ENCODE peak calls at places on chromosomes 1 and 21, in ten cellular contexts. One of them, this sample, is unnamed.

GRCh38 chr1:45669379-45669778 is 17.0 kb downstream of the GPBP1L1 start:
- DNase-seq in spleen: no peak
- DNase-seq in heart left ventricle: no peak
- DNase-seq in K562: no peak
- DNase-seq in sigmoid colon: no peak
- DNase-seq in IMR-90: peak; percentile 67
- DNase-seq in uterus: no peak
- DNase-seq in transverse colon: no peak
- DNase-seq in esophagus squamous epithelium: no peak
- DNase-seq in adrenal gland: no peak
- DNase-seq in this sample: no peak

GRCh38 chr1:54995835-54996234 is 2.9 kb upstream of the BSND start:
- DNase-seq in spleen: no peak
- DNase-seq in heart left ventricle: no peak
- DNase-seq in K562: no peak
- DNase-seq in sigmoid colon: no peak
- DNase-seq in IMR-90: no peak
- DNase-seq in uterus: no peak
- DNase-seq in transverse colon: no peak
- DNase-seq in esophagus squamous epithelium: no peak
- DNase-seq in adrenal gland: no peak
- DNase-seq in this sample: no peak

GRCh38 chr1:37498872-37499617 is 15.5 kb downstream of the MEAF6 start:
- DNase-seq in spleen: no peak
- DNase-seq in heart left ventricle: no peak
- DNase-seq in K562: peak; percentile 11
- DNase-seq in sigmoid colon: no peak
- DNase-seq in IMR-90: peak; percentile 70
- DNase-seq in uterus: no peak
- DNase-seq in transverse colon: peak; percentile 56
- DNase-seq in esophagus squamous epithelium: no peak
- DNase-seq in adrenal gland: peak; percentile 59
- DNase-seq in this sample: peak; percentile 73

GRCh38 chr1:93659805-93660479 is 21.7 kb downstream of the BCAR3 start:
- DNase-seq in spleen: no peak
- DNase-seq in heart left ventricle: peak; percentile 40
- DNase-seq in K562: peak; percentile 35
- DNase-seq in sigmoid colon: no peak
- DNase-seq in IMR-90: peak; percentile 61
- DNase-seq in uterus: no peak
- DNase-seq in transverse colon: no peak
- DNase-seq in esophagus squamous epithelium: no peak
- DNase-seq in adrenal gland: peak; percentile 44
- DNase-seq in this sample: no peak

GRCh38 chr1:29392036-29392435 is 155.7 kb downstream of the PTPRU start:
- DNase-seq in spleen: no peak
- DNase-seq in heart left ventricle: no peak
- DNase-seq in K562: no peak
- DNase-seq in sigmoid colon: no peak
- DNase-seq in IMR-90: no peak
- DNase-seq in uterus: no peak
- DNase-seq in transverse colon: no peak
- DNase-seq in esophagus squamous epithelium: no peak
- DNase-seq in adrenal gland: no peak
- DNase-seq in this sample: no peak

GRCh38 chr21:35256468-35256988 is 207.4 kb upstream of the RUNX1 start:
- DNase-seq in spleen: no peak
- DNase-seq in heart left ventricle: peak; percentile 94
- DNase-seq in K562: peak; percentile 53
- DNase-seq in sigmoid colon: peak; percentile 84
- DNase-seq in IMR-90: peak; percentile 100
- DNase-seq in uterus: peak; percentile 74
- DNase-seq in transverse colon: peak; percentile 78
- DNase-seq in esophagus squamous epithelium: no peak
- DNase-seq in adrenal gland: peak; percentile 95
- DNase-seq in this sample: peak; percentile 91

GRCh38 chr1:16144325-16145029 is 11.4 kb downstream of the EPHA2 start:
- DNase-seq in spleen: no peak
- DNase-seq in heart left ventricle: no peak
- DNase-seq in K562: peak; percentile 54
- DNase-seq in sigmoid colon: no peak
- DNase-seq in IMR-90: no peak
- DNase-seq in uterus: peak; percentile 31
- DNase-seq in transverse colon: no peak
- DNase-seq in esophagus squamous epithelium: no peak
- DNase-seq in adrenal gland: no peak
- DNase-seq in this sample: no peak

GRCh38 chr1:244106837-244107491 is 55.9 kb downstream of the ZBTB18 start:
- DNase-seq in spleen: no peak
- DNase-seq in heart left ventricle: no peak
- DNase-seq in K562: no peak
- DNase-seq in sigmoid colon: no peak
- DNase-seq in IMR-90: no peak
- DNase-seq in uterus: no peak
- DNase-seq in transverse colon: no peak
- DNase-seq in esophagus squamous epithelium: no peak
- DNase-seq in adrenal gland: no peak
- DNase-seq in this sample: no peak

GRCh38 chr1:212668477-212668876 is 31.2 kb downstream of the BATF3 start:
- DNase-seq in spleen: no peak
- DNase-seq in heart left ventricle: no peak
- DNase-seq in K562: no peak
- DNase-seq in sigmoid colon: no peak
- DNase-seq in IMR-90: no peak
- DNase-seq in uterus: no peak
- DNase-seq in transverse colon: no peak
- DNase-seq in esophagus squamous epithelium: no peak
- DNase-seq in adrenal gland: no peak
- DNase-seq in this sample: no peak

GRCh38 chr21:39321424-39321823 is 8.0 kb upstream of the BRWD1 start:
- DNase-seq in spleen: no peak
- DNase-seq in heart left ventricle: no peak
- DNase-seq in K562: no peak
- DNase-seq in sigmoid colon: no peak
- DNase-seq in IMR-90: peak; percentile 13
- DNase-seq in uterus: no peak
- DNase-seq in transverse colon: no peak
- DNase-seq in esophagus squamous epithelium: no peak
- DNase-seq in adrenal gland: no peak
- DNase-seq in this sample: no peak

GRCh38 chr1:31095298-31095981 is 29.9 kb upstream of the PUM1 start:
- DNase-seq in spleen: no peak
- DNase-seq in heart left ventricle: no peak
- DNase-seq in K562: no peak
- DNase-seq in sigmoid colon: no peak
- DNase-seq in IMR-90: peak; percentile 79
- DNase-seq in uterus: no peak
- DNase-seq in transverse colon: no peak
- DNase-seq in esophagus squamous epithelium: no peak
- DNase-seq in adrenal gland: no peak
- DNase-seq in this sample: no peak

GRCh38 chr1:16046865-16047264 is 3.3 kb downstream of the CLCNKB start:
- DNase-seq in spleen: no peak
- DNase-seq in heart left ventricle: no peak
- DNase-seq in K562: no peak
- DNase-seq in sigmoid colon: no peak
- DNase-seq in IMR-90: no peak
- DNase-seq in uterus: no peak
- DNase-seq in transverse colon: no peak
- DNase-seq in esophagus squamous epithelium: no peak
- DNase-seq in adrenal gland: no peak
- DNase-seq in this sample: no peak

GRCh38 chr1:208158640-208159541 is 85.3 kb downstream of the PLXNA2 start:
- DNase-seq in spleen: no peak
- DNase-seq in heart left ventricle: no peak
- DNase-seq in K562: no peak
- DNase-seq in sigmoid colon: peak; percentile 58
- DNase-seq in IMR-90: no peak
- DNase-seq in uterus: no peak
- DNase-seq in transverse colon: peak; percentile 72
- DNase-seq in esophagus squamous epithelium: no peak
- DNase-seq in adrenal gland: no peak
- DNase-seq in this sample: peak; percentile 32
- TF ChIP-seq POLR2A in spleen: no peak
- TF ChIP-seq POLR2A in heart left ventricle: no peak
- TF ChIP-seq POLR2A in K562: no peak
- TF ChIP-seq POLR2A in sigmoid colon: no peak
- TF ChIP-seq POLR2A in IMR-90: no peak
- TF ChIP-seq POLR2A in uterus: no peak
- TF ChIP-seq POLR2A in transverse colon: peak; percentile 48
- TF ChIP-seq POLR2A in esophagus squamous epithelium: no peak
- TF ChIP-seq POLR2A in adrenal gland: no peak
- TF ChIP-seq POLR2A in this sample: no peak

GRCh38 chr1:6597777-6598131 is 4.9 kb downstream of the KLHL21 start:
- DNase-seq in spleen: no peak
- DNase-seq in heart left ventricle: no peak
- DNase-seq in K562: no peak
- DNase-seq in sigmoid colon: no peak
- DNase-seq in IMR-90: no peak
- DNase-seq in uterus: no peak
- DNase-seq in transverse colon: no peak
- DNase-seq in esophagus squamous epithelium: no peak
- DNase-seq in adrenal gland: peak; percentile 66
- DNase-seq in this sample: no peak

GRCh38 chr1:6599141-6599975 is 3.3 kb downstream of the KLHL21 start:
- DNase-seq in spleen: peak; percentile 87
- DNase-seq in heart left ventricle: no peak
- DNase-seq in K562: no peak
- DNase-seq in sigmoid colon: no peak
- DNase-seq in IMR-90: no peak
- DNase-seq in uterus: no peak
- DNase-seq in transverse colon: peak; percentile 49
- DNase-seq in esophagus squamous epithelium: no peak
- DNase-seq in adrenal gland: peak; percentile 58
- DNase-seq in this sample: peak; percentile 58

GRCh38 chr1:6594977-6595740 is 7.5 kb downstream of the KLHL21 start:
- DNase-seq in spleen: no peak
- DNase-seq in heart left ventricle: no peak
- DNase-seq in K562: no peak
- DNase-seq in sigmoid colon: no peak
- DNase-seq in IMR-90: no peak
- DNase-seq in uterus: no peak
- DNase-seq in transverse colon: no peak
- DNase-seq in esophagus squamous epithelium: no peak
- DNase-seq in adrenal gland: no peak
- DNase-seq in this sample: peak; percentile 41

GRCh38 chr1:6596351-6596750 is 6.3 kb downstream of the KLHL21 start:
- DNase-seq in spleen: no peak
- DNase-seq in heart left ventricle: no peak
- DNase-seq in K562: no peak
- DNase-seq in sigmoid colon: no peak
- DNase-seq in IMR-90: no peak
- DNase-seq in uterus: no peak
- DNase-seq in transverse colon: no peak
- DNase-seq in esophagus squamous epithelium: no peak
- DNase-seq in adrenal gland: no peak
- DNase-seq in this sample: no peak

GRCh38 chr1:6596886-6597776 is 5.5 kb downstream of the KLHL21 start:
- DNase-seq in spleen: no peak
- DNase-seq in heart left ventricle: no peak
- DNase-seq in K562: no peak
- DNase-seq in sigmoid colon: no peak
- DNase-seq in IMR-90: no peak
- DNase-seq in uterus: no peak
- DNase-seq in transverse colon: no peak
- DNase-seq in esophagus squamous epithelium: no peak
- DNase-seq in adrenal gland: no peak
- DNase-seq in this sample: no peak
- H3K4me3 ChIP-seq in spleen: no peak overlapping the region
- H3K4me3 ChIP-seq in heart left ventricle: no peak overlapping the region
- H3K4me3 ChIP-seq in K562: no peak overlapping the region
- H3K4me3 ChIP-seq in sigmoid colon: peak overlapping the region; percentile 8
- H3K4me3 ChIP-seq in IMR-90: no peak overlapping the region
- H3K4me3 ChIP-seq in uterus: no peak overlapping the region
- H3K4me3 ChIP-seq in transverse colon: no peak overlapping the region
- H3K4me3 ChIP-seq in esophagus squamous epithelium: peak overlapping the region; percentile 49
- H3K4me3 ChIP-seq in adrenal gland: no peak overlapping the region
- H3K4me3 ChIP-seq in this sample: no peak overlapping the region

DNA sequence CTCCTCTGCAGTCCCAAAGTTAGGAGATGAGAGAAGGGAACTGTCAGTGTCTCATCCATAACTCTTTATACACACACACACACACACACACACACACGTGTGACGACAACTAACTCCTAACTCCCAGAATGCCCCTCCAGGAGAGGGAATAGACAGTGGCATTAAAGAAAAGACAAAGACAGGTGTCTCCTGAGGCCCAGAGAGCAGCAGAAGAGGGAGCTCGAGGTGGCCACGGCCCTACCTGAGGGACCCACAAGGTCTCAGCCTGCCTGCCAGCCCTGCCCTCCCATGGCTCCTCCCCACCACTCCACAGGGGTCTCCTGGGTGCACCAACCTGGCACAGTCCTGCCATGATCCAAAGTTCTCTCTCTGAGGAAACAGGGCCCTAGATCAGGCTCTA is 1.6 kb upstream of the PHLDA3 start:
- DNase-seq in spleen: no peak
- DNase-seq in heart left ventricle: no peak
- DNase-seq in K562: no peak
- DNase-seq in sigmoid colon: no peak
- DNase-seq in IMR-90: no peak
- DNase-seq in uterus: no peak
- DNase-seq in transverse colon: no peak
- DNase-seq in esophagus squamous epithelium: no peak
- DNase-seq in adrenal gland: no peak
- DNase-seq in this sample: no peak
- TF ChIP-seq CTCF in spleen: no peak
- TF ChIP-seq CTCF in heart left ventricle: no peak
- TF ChIP-seq CTCF in K562: no peak
- TF ChIP-seq CTCF in sigmoid colon: no peak
- TF ChIP-seq CTCF in IMR-90: no peak
- TF ChIP-seq CTCF in uterus: no peak
- TF ChIP-seq CTCF in transverse colon: no peak
- TF ChIP-seq CTCF in esophagus squamous epithelium: no peak
- TF ChIP-seq CTCF in adrenal gland: no peak
- TF ChIP-seq CTCF in this sample: no peak

DNA sequence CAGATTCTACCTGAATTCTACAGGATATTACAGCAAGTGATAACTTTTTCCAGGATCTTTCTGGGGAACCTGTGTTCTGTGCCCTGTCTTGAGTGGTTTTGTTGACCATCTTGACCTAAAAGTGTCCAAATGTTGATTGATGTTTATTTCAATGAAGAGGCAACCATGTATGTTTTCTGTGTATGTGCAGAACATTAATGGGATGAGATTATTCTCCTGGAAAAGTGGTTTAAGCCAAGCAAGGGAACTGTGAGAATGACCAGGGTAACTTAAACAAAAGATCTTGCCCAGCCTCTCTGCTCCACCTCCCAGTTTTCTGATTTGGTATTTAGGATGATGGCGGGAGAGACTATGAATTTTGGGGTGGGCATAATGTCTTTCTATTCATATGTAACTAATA is 1.0 kb upstream of the SAMD13 start:
- DNase-seq in spleen: no peak
- DNase-seq in heart left ventricle: no peak
- DNase-seq in K562: no peak
- DNase-seq in sigmoid colon: no peak
- DNase-seq in IMR-90: no peak
- DNase-seq in uterus: no peak
- DNase-seq in transverse colon: no peak
- DNase-seq in esophagus squamous epithelium: no peak
- DNase-seq in adrenal gland: no peak
- DNase-seq in this sample: no peak
- TF ChIP-seq POLR2A in spleen: no peak
- TF ChIP-seq POLR2A in heart left ventricle: no peak
- TF ChIP-seq POLR2A in K562: no peak
- TF ChIP-seq POLR2A in sigmoid colon: no peak
- TF ChIP-seq POLR2A in IMR-90: no peak
- TF ChIP-seq POLR2A in uterus: no peak
- TF ChIP-seq POLR2A in transverse colon: no peak
- TF ChIP-seq POLR2A in esophagus squamous epithelium: no peak
- TF ChIP-seq POLR2A in adrenal gland: no peak
- TF ChIP-seq POLR2A in this sample: no peak

GRCh38 chr1:24112381-24113169 is 640 bp upstream of the MYOM3 start:
- DNase-seq in spleen: peak; percentile 83
- DNase-seq in heart left ventricle: peak; percentile 89
- DNase-seq in K562: peak; percentile 80
- DNase-seq in sigmoid colon: peak; percentile 85
- DNase-seq in IMR-90: peak; percentile 65
- DNase-seq in uterus: peak; percentile 65
- DNase-seq in transverse colon: peak; percentile 73
- DNase-seq in esophagus squamous epithelium: no peak
- DNase-seq in adrenal gland: peak; percentile 56
- DNase-seq in this sample: peak; percentile 70
- H3K4me3 ChIP-seq in spleen: no peak overlapping the region
- H3K4me3 ChIP-seq in heart left ventricle: peak overlapping the region; percentile 50
- H3K4me3 ChIP-seq in K562: no peak overlapping the region
- H3K4me3 ChIP-seq in sigmoid colon: peak overlapping the region; percentile 38
- H3K4me3 ChIP-seq in IMR-90: no peak overlapping the region
- H3K4me3 ChIP-seq in uterus: no peak overlapping the region
- H3K4me3 ChIP-seq in transverse colon: no peak overlapping the region
- H3K4me3 ChIP-seq in esophagus squamous epithelium: peak overlapping the region; percentile 28
- H3K4me3 ChIP-seq in adrenal gland: no peak overlapping the region
- H3K4me3 ChIP-seq in this sample: no peak overlapping the region